ENCODE peak calls at places on chromosomes 16 and 17, in four cellular contexts. One of them, this sample, is unnamed. For H3K4me1, the result is how much of the 10 kb centered on the place peaks cover.

GRCh38 chr17:46769531-46770438 is 48.7 kb downstream of the WNT3 start:
- DNase-seq in GM23338: no peak
- DNase-seq in fibroblast of lung: no peak
- DNase-seq in H1: no peak
- DNase-seq in this sample: no peak

GRCh38 chr16:27366687-27367462 is 35.1 kb upstream of the IL21R start:
- DNase-seq in GM23338: no peak
- DNase-seq in fibroblast of lung: no peak
- DNase-seq in H1: no peak
- DNase-seq in this sample: no peak

GRCh38 chr17:53353919-53354351 is 468.8 kb upstream of the KIF2B start:
- DNase-seq in GM23338: peak
- DNase-seq in fibroblast of lung: peak
- DNase-seq in H1: no peak
- DNase-seq in this sample: no peak

GRCh38 chr17:42518755-42519545 is 17.1 kb upstream of the NAGLU start:
- DNase-seq in GM23338: no peak
- DNase-seq in fibroblast of lung: peak
- DNase-seq in H1: no peak
- DNase-seq in this sample: peak

GRCh38 chr16:67029249-67030096 is 524 bp downstream of the CBFB start:
- DNase-seq in GM23338: peak
- DNase-seq in fibroblast of lung: peak
- DNase-seq in H1: no peak
- DNase-seq in this sample: no peak

GRCh38 chr16:68311316-68311620 is 449 bp downstream of the PRMT7 start:
- DNase-seq in GM23338: peak
- DNase-seq in fibroblast of lung: no peak
- DNase-seq in H1: no peak
- DNase-seq in this sample: no peak

GRCh38 chr16:11098601-11099377 is 154.4 kb downstream of the CLEC16A start:
- DNase-seq in GM23338: no peak
- DNase-seq in fibroblast of lung: no peak
- DNase-seq in H1: no peak
- DNase-seq in this sample: no peak

GRCh38 chr16:72878301-72879269 is 169.3 kb downstream of the ZFHX3 start:
- DNase-seq in GM23338: no peak
- DNase-seq in fibroblast of lung: peak
- DNase-seq in H1: no peak
- DNase-seq in this sample: no peak

GRCh38 chr17:76716834-76717205 is 6.1 kb upstream of the MXRA7 start:
- DNase-seq in GM23338: no peak
- DNase-seq in fibroblast of lung: peak
- DNase-seq in H1: no peak
- DNase-seq in this sample: no peak

GRCh38 chr17:72970246-72970645 is 122.2 kb downstream of the SLC39A11 start:
- DNase-seq in GM23338: no peak
- DNase-seq in fibroblast of lung: no peak
- DNase-seq in H1: no peak
- DNase-seq in this sample: no peak

GRCh38 chr17:47878203-47879027 is 17.6 kb upstream of the SP2 start:
- DNase-seq in GM23338: peak
- DNase-seq in fibroblast of lung: no peak
- DNase-seq in H1: no peak
- DNase-seq in this sample: no peak
- TF ChIP-seq EZH2 in GM23338: no peak
- TF ChIP-seq EZH2 in fibroblast of lung: no peak
- TF ChIP-seq EZH2 in H1: no peak
- TF ChIP-seq EZH2 in this sample: no peak

GRCh38 chr17:58813712-58814111 is 58.1 kb downstream of the PPM1E start:
- DNase-seq in GM23338: no peak
- DNase-seq in fibroblast of lung: no peak
- DNase-seq in H1: no peak
- DNase-seq in this sample: no peak

GRCh38 chr17:58822148-58823050 is 66.7 kb downstream of the PPM1E start:
- DNase-seq in GM23338: no peak
- DNase-seq in fibroblast of lung: peak
- DNase-seq in H1: no peak
- DNase-seq in this sample: no peak

GRCh38 chr17:58823051-58823525 is 67.4 kb downstream of the PPM1E start:
- DNase-seq in GM23338: no peak
- DNase-seq in fibroblast of lung: no peak
- DNase-seq in H1: no peak
- DNase-seq in this sample: no peak

DNA sequence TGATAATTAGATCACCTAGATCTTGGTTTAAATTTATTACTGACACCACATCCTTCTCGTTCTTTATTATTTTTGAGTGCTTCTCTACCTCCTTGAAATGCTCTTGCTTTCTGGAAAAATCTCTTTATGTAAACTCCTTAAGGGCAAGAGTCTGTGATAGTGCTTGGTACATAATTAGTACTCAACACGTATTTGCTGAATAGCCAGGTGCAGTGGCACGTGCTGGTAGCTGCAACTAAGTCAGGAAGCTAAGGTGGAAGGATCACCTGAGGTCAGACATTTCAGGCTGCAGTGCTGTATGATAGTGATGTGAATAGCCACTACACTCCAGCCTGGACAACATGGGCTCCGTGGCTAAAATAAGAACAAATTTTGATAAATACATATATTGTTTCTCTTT is 63.0 kb downstream of the PPM1E start:
- DNase-seq in GM23338: no peak
- DNase-seq in fibroblast of lung: no peak
- DNase-seq in H1: no peak
- DNase-seq in this sample: no peak
- H3K4me1 ChIP-seq in GM23338: under half
- H3K4me1 ChIP-seq in fibroblast of lung: under half
- H3K4me1 ChIP-seq in H1: under half
- H3K4me1 ChIP-seq in this sample: under half

DNA sequence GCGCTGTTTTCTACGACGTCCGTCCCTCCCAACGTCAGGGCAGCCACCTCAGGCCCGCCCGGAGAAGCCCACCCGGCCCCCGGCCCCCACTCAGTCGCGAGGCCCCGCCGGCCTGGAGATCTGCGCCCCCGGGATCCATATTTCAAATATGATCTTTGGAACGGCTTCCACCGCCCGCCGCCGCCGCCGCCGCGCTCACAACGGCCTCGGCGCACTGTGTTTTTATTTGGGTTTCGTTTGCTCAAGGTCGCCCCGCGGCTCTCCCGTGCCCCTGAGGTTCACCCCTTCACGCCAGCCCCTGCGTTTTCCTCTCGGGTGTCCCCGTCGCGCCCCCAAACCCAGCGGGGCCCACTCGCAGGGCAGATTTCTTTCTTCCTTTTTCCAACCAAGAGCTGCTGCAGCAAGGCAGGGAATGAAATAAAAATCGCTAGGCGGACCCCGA is 4.3 kb upstream of the CBX4 start:
- DNase-seq in GM23338: no peak
- DNase-seq in fibroblast of lung: no peak
- DNase-seq in H1: no peak
- DNase-seq in this sample: no peak
- TF ChIP-seq EZH2 in GM23338: peak
- TF ChIP-seq EZH2 in fibroblast of lung: no peak
- TF ChIP-seq EZH2 in H1: peak
- TF ChIP-seq EZH2 in this sample: no peak

GRCh38 chr16:2043296-2043979 is 4.2 kb downstream of the NTHL1 start:
- DNase-seq in GM23338: no peak
- DNase-seq in fibroblast of lung: no peak
- DNase-seq in H1: no peak
- DNase-seq in this sample: no peak

GRCh38 chr16:2040450-2041105 is 7.1 kb downstream of the NTHL1 start:
- DNase-seq in GM23338: no peak
- DNase-seq in fibroblast of lung: no peak
- DNase-seq in H1: no peak
- DNase-seq in this sample: peak

GRCh38 chr16:2042666-2043295 is 4.9 kb downstream of the NTHL1 start:
- DNase-seq in GM23338: no peak
- DNase-seq in fibroblast of lung: no peak
- DNase-seq in H1: no peak
- DNase-seq in this sample: no peak

GRCh38 chr16:2043980-2044451 is 3.6 kb downstream of the NTHL1 start:
- DNase-seq in GM23338: no peak
- DNase-seq in fibroblast of lung: no peak
- DNase-seq in H1: no peak
- DNase-seq in this sample: no peak

DNA sequence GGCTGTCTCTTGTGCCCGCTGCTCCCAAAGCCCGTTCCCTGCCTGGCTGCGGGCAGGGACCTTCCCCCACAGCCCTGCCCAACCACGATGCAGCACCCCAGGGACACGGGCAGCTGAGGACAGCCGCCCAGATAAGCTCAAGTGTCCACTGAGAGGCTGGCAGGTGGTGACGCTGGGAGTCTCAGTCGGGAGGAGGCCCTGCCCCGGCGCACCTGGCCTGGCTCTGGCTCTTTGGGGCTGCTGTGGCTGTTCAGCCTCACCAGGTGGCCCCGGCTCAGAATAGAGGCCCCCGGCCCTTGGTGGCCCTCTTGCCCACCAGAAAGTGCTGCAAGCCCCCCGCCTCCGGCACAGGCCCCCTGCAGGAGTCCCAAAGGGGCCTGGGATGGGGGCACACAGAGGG is 5.5 kb downstream of the NTHL1 start:
- DNase-seq in GM23338: no peak
- DNase-seq in fibroblast of lung: no peak
- DNase-seq in H1: no peak
- DNase-seq in this sample: no peak
- H3K4me1 ChIP-seq in GM23338: under half
- H3K4me1 ChIP-seq in fibroblast of lung: under half
- H3K4me1 ChIP-seq in H1: under half
- H3K4me1 ChIP-seq in this sample: half or more

DNA sequence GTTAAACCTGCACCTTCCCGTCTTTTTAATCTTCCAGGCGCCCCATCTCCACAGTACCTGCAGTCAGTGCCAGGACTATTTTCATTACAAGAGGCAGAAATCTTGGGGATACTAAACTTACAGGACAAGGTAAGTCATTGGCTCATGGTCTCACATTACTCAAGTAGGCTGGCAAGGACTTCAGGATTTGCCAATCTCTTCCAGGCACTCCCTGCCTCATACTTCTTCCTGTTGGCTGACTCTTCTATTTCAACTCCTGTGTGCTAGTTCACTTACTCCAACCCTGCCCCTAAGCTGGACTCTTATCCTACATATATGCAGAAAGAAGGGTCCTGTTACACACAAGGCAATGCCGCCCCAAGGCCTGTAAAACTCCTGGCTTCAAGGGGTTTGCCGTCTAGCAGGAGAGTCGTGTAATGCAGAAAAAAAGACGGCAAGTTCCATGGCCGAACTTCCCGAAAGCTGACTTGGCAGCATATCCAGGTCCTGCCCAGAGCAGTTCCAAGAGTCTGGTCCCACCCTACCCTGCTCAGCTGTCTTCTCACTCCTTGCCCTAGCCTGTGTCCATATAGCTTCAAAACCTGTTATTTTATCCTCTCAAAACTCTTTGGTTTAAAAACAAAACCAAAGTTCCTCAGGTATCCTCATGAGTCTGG is 14.8 kb downstream of the ERN1 start:
- DNase-seq in GM23338: no peak
- DNase-seq in fibroblast of lung: no peak
- DNase-seq in H1: no peak
- DNase-seq in this sample: no peak
- TF ChIP-seq EZH2 in GM23338: no peak
- TF ChIP-seq EZH2 in fibroblast of lung: no peak
- TF ChIP-seq EZH2 in H1: no peak
- TF ChIP-seq EZH2 in this sample: no peak

GRCh38 chr16:29904947-29905346 is 4.7 kb downstream of the ASPHD1 start:
- DNase-seq in GM23338: no peak
- DNase-seq in fibroblast of lung: no peak
- DNase-seq in H1: no peak
- DNase-seq in this sample: no peak

GRCh38 chr16:29905668-29906067 is 5.4 kb downstream of the ASPHD1 start:
- DNase-seq in GM23338: no peak
- DNase-seq in fibroblast of lung: no peak
- DNase-seq in H1: no peak
- DNase-seq in this sample: no peak

GRCh38 chr16:29907973-29908372 is 7.7 kb downstream of the ASPHD1 start:
- DNase-seq in GM23338: no peak
- DNase-seq in fibroblast of lung: no peak
- DNase-seq in H1: no peak
- DNase-seq in this sample: no peak

GRCh38 chr16:29908719-29909220 is 8.5 kb downstream of the ASPHD1 start:
- DNase-seq in GM23338: no peak
- DNase-seq in fibroblast of lung: no peak
- DNase-seq in H1: no peak
- DNase-seq in this sample: no peak

GRCh38 chr16:29906520-29907244 is 6.4 kb downstream of the ASPHD1 start:
- DNase-seq in GM23338: peak
- DNase-seq in fibroblast of lung: no peak
- DNase-seq in H1: no peak
- DNase-seq in this sample: no peak
- H3K4me1 ChIP-seq in GM23338: under half
- H3K4me1 ChIP-seq in fibroblast of lung: under half
- H3K4me1 ChIP-seq in H1: under half
- H3K4me1 ChIP-seq in this sample: under half